ENCODE peak calls at places on chromosomes 4 and X, in five cellular contexts. One of them, this sample, is unnamed.

GRCh38 chr4:1520145-1520661 is 114.0 kb upstream of the NKX1-1 start:
- DNase-seq in neuronal stem cell: no peak
- DNase-seq in IMR-90: no peak
- DNase-seq in H1: no peak
- DNase-seq in mesenchymal stem cell: no peak
- DNase-seq in this sample: no peak

GRCh38 chrX:71103110-71103983 is 3.2 kb downstream of the CXorf65 start:
- DNase-seq in neuronal stem cell: no peak
- DNase-seq in IMR-90: no peak
- DNase-seq in H1: peak
- DNase-seq in mesenchymal stem cell: no peak
- DNase-seq in this sample: peak

GRCh38 chr4:5366421-5366820 is 315.1 kb downstream of the STK32B start:
- DNase-seq in neuronal stem cell: no peak
- DNase-seq in IMR-90: peak
- DNase-seq in H1: no peak
- DNase-seq in mesenchymal stem cell: peak
- DNase-seq in this sample: no peak

GRCh38 chr4:158826057-158826456 is 57.2 kb downstream of the FNIP2 start:
- DNase-seq in neuronal stem cell: no peak
- DNase-seq in IMR-90: peak
- DNase-seq in H1: no peak
- DNase-seq in mesenchymal stem cell: no peak
- DNase-seq in this sample: no peak

GRCh38 chr4:8836664-8837171 is 34.9 kb downstream of the HMX1 start:
- DNase-seq in neuronal stem cell: no peak
- DNase-seq in IMR-90: no peak
- DNase-seq in H1: no peak
- DNase-seq in mesenchymal stem cell: no peak
- DNase-seq in this sample: no peak

GRCh38 chrX:39532761-39533160 is 565.0 kb downstream of the BCOR start:
- DNase-seq in neuronal stem cell: no peak
- DNase-seq in IMR-90: no peak
- DNase-seq in H1: no peak
- DNase-seq in mesenchymal stem cell: no peak
- DNase-seq in this sample: no peak

GRCh38 chrX:45774961-45775360 is 574.3 kb upstream of the DIPK2B start:
- DNase-seq in neuronal stem cell: no peak
- DNase-seq in IMR-90: peak
- DNase-seq in H1: no peak
- DNase-seq in mesenchymal stem cell: no peak
- DNase-seq in this sample: no peak

GRCh38 chrX:34365482-34365881 is 233.4 kb upstream of the FAM47A start:
- DNase-seq in neuronal stem cell: peak
- DNase-seq in IMR-90: peak
- DNase-seq in H1: no peak
- DNase-seq in mesenchymal stem cell: peak
- DNase-seq in this sample: no peak

GRCh38 chrX:139538907-139539593 is 8.5 kb downstream of the F9 start:
- DNase-seq in neuronal stem cell: no peak
- DNase-seq in IMR-90: no peak
- DNase-seq in H1: no peak
- DNase-seq in mesenchymal stem cell: no peak
- DNase-seq in this sample: no peak

GRCh38 chr4:1058198-1058996 is 47.0 kb downstream of the FGFRL1 start:
- DNase-seq in neuronal stem cell: no peak
- DNase-seq in IMR-90: no peak
- DNase-seq in H1: no peak
- DNase-seq in mesenchymal stem cell: no peak
- DNase-seq in this sample: peak

GRCh38 chr4:114601304-114602052 is 2.9 kb downstream of the UGT8 start:
- DNase-seq in neuronal stem cell: no peak
- DNase-seq in IMR-90: no peak
- DNase-seq in H1: no peak
- DNase-seq in mesenchymal stem cell: no peak
- DNase-seq in this sample: no peak

GRCh38 chr4:14064969-14065368 is 437.4 kb upstream of the BOD1L1 start:
- DNase-seq in neuronal stem cell: no peak
- DNase-seq in IMR-90: no peak
- DNase-seq in H1: no peak
- DNase-seq in mesenchymal stem cell: no peak
- DNase-seq in this sample: no peak

GRCh38 chr4:171813195-171813955 is at the start of gene GALNTL6:
- DNase-seq in neuronal stem cell: peak
- DNase-seq in IMR-90: no peak
- DNase-seq in H1: no peak
- DNase-seq in mesenchymal stem cell: peak
- DNase-seq in this sample: peak

GRCh38 chrX:30635630-30636029 is 17.6 kb upstream of the GK start:
- DNase-seq in neuronal stem cell: no peak
- DNase-seq in IMR-90: peak
- DNase-seq in H1: no peak
- DNase-seq in mesenchymal stem cell: no peak
- DNase-seq in this sample: no peak
- H3K4me2 ChIP-seq in neuronal stem cell: no peak
- H3K4me2 ChIP-seq in IMR-90: no peak
- H3K4me2 ChIP-seq in H1: no peak
- H3K4me2 ChIP-seq in mesenchymal stem cell: no peak
- H3K4me2 ChIP-seq in this sample: no peak

DNA sequence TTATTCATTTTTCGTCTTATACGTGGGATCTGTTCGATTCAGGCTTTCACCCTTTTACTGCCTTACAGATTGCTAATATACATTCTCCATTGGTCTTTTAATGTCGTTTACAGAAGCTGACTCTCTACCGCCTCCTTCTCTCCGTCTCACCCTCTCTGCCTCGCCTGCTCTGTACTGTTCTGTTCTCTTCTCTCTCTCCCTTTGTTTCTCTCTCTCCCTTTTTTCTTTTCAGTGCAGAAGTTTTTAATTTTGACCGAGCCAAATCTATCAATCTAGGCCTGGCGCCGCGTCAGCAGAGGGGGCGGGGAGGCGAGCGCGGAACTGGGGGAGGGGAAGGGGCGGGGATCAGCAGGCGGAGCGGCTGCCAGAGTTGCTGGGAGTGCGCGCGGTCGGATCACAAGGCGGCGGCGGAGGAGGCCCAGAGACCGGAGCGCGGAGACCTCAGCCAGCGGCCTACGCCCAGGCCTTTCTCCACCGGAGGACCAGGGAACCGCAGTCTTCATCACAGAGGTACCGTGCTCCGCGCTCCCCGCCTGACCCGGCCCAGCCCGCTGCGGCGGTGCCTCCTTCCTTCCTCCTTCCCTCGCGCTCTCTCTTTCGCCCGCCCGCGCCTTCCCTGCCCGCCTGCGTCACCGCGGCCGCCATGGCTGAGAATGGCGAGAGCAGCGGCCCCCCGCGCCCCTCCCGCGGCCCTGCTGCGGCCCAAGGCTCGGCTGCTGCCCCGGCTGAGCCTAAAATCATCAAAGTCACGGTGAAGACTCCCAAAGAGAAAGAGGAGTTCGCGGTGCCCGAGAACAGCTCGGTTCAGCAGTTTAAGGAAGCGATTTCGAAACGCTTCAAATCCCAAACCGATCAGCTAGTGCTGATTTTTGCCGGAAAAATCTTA is at the start of gene UBQLN2:
- DNase-seq in neuronal stem cell: peak
- DNase-seq in IMR-90: peak
- DNase-seq in H1: no peak
- DNase-seq in mesenchymal stem cell: peak
- DNase-seq in this sample: peak
- H3K14ac ChIP-seq in neuronal stem cell: peak
- H3K14ac ChIP-seq in IMR-90: peak
- H3K14ac ChIP-seq in H1: no peak
- H3K14ac ChIP-seq in mesenchymal stem cell: no peak
- H3K14ac ChIP-seq in this sample: peak

GRCh38 chrX:155612312-155613224 is at the start of gene TMLHE:
- DNase-seq in neuronal stem cell: peak
- DNase-seq in IMR-90: peak
- DNase-seq in H1: no peak
- DNase-seq in mesenchymal stem cell: peak
- DNase-seq in this sample: peak
- H2BK5ac ChIP-seq in neuronal stem cell: no peak
- H2BK5ac ChIP-seq in IMR-90: peak
- H2BK5ac ChIP-seq in H1: peak
- H2BK5ac ChIP-seq in mesenchymal stem cell: no peak
- H2BK5ac ChIP-seq in this sample: no peak

DNA sequence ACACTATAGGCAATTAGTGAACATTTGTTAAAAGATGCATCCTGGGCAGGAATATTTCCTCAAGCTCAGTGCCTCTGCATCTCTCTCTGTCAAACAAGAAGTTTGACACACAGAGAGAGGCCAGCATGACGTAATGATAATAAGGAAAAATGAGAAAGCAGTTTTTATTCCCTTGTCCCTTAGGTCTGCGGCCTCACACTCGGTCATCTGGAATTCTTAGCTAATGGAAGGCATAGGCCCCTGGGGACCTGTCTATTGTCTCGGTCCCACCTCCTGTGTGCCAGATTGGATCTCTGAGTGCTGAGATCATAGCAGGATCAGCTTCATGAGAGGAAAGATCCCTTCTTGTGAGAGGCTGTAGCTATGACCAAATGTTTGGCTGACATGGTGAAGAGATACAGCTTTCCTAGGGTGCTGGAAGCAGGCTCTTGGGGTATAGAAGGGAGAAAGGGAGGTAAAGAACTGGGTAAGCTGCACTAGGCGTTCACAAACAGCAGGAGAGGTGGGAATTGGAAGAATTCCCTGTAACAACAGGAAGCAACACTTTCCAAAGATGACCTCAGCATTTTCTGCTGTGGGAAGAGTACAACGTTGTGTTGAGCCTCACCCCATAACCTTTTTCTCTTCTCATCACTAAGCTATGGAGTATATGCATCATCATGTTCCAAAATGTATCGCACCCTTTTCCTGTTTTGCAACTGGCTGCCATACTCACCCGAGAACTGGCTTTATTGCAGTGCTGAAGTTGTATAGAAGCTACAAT is 20.2 kb downstream of the TMEM31 start:
- DNase-seq in neuronal stem cell: no peak
- DNase-seq in IMR-90: peak
- DNase-seq in H1: no peak
- DNase-seq in mesenchymal stem cell: peak
- DNase-seq in this sample: no peak
- H3K4me2 ChIP-seq in neuronal stem cell: no peak
- H3K4me2 ChIP-seq in IMR-90: peak
- H3K4me2 ChIP-seq in H1: peak
- H3K4me2 ChIP-seq in mesenchymal stem cell: no peak
- H3K4me2 ChIP-seq in this sample: no peak

GRCh38 chr4:124019749-124020549 is 623.4 kb downstream of the SPRY1 start:
- DNase-seq in neuronal stem cell: no peak
- DNase-seq in IMR-90: no peak
- DNase-seq in H1: no peak
- DNase-seq in mesenchymal stem cell: peak
- DNase-seq in this sample: no peak
- H3K14ac ChIP-seq in neuronal stem cell: no peak
- H3K14ac ChIP-seq in IMR-90: peak
- H3K14ac ChIP-seq in H1: no peak
- H3K14ac ChIP-seq in mesenchymal stem cell: no peak
- H3K14ac ChIP-seq in this sample: no peak

DNA sequence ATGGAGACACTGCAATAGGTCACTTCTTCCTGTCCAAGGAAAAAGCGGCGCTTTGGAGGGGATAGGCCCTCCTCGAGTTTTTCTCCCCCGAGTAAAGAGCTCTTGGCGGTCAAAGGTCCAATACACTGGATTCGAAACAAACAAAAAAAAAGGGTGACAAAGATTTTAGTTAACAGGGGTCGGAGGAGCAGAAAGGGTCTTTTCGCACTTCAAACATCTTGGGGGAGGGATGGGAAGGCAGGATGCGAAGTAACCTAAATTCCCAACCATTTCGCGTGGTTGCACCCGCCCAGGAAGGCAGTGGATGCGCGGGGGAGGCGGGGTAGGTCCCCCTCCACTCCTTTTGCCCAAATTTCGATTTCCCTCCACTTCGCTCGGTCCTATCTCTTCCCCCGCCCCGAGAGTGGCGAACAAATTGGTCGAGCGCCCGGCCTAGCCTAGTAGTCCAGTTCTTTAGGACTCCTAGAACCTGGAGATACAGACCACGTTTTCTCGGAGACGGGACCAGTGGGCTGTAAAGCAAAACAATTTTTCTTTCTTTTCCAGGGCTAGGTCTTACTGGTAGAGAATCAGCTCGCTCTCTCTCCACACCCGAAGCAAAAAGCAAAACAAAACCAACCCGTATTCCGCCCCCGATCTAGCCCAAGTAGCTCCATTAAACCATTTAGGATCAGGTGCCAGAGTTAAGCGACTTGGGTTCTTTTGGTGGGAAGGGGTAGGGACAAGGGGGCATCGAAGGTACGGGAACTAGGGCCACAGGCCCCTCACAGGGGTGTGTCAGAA is 2.0 kb upstream of the STAG2 start:
- DNase-seq in neuronal stem cell: peak
- DNase-seq in IMR-90: no peak
- DNase-seq in H1: no peak
- DNase-seq in mesenchymal stem cell: peak
- DNase-seq in this sample: no peak
- H2BK5ac ChIP-seq in neuronal stem cell: peak
- H2BK5ac ChIP-seq in IMR-90: peak
- H2BK5ac ChIP-seq in H1: peak
- H2BK5ac ChIP-seq in mesenchymal stem cell: no peak
- H2BK5ac ChIP-seq in this sample: no peak

GRCh38 chr4:57063518-57063917 is 46.7 kb downstream of the IGFBP7 start:
- DNase-seq in neuronal stem cell: no peak
- DNase-seq in IMR-90: no peak
- DNase-seq in H1: no peak
- DNase-seq in mesenchymal stem cell: no peak
- DNase-seq in this sample: no peak

GRCh38 chr4:57068237-57068981 is 41.8 kb downstream of the IGFBP7 start:
- DNase-seq in neuronal stem cell: no peak
- DNase-seq in IMR-90: no peak
- DNase-seq in H1: no peak
- DNase-seq in mesenchymal stem cell: no peak
- DNase-seq in this sample: no peak

GRCh38 chr4:57064120-57064519 is 46.1 kb downstream of the IGFBP7 start:
- DNase-seq in neuronal stem cell: no peak
- DNase-seq in IMR-90: no peak
- DNase-seq in H1: no peak
- DNase-seq in mesenchymal stem cell: no peak
- DNase-seq in this sample: no peak

GRCh38 chr4:57065730-57066482 is 44.3 kb downstream of the IGFBP7 start:
- DNase-seq in neuronal stem cell: no peak
- DNase-seq in IMR-90: peak
- DNase-seq in H1: no peak
- DNase-seq in mesenchymal stem cell: peak
- DNase-seq in this sample: no peak

GRCh38 chr4:57064811-57065711 is 45.1 kb downstream of the IGFBP7 start:
- DNase-seq in neuronal stem cell: no peak
- DNase-seq in IMR-90: peak
- DNase-seq in H1: no peak
- DNase-seq in mesenchymal stem cell: peak
- DNase-seq in this sample: no peak
- H3K4me2 ChIP-seq in neuronal stem cell: no peak
- H3K4me2 ChIP-seq in IMR-90: peak
- H3K4me2 ChIP-seq in H1: no peak
- H3K4me2 ChIP-seq in mesenchymal stem cell: peak
- H3K4me2 ChIP-seq in this sample: no peak

DNA sequence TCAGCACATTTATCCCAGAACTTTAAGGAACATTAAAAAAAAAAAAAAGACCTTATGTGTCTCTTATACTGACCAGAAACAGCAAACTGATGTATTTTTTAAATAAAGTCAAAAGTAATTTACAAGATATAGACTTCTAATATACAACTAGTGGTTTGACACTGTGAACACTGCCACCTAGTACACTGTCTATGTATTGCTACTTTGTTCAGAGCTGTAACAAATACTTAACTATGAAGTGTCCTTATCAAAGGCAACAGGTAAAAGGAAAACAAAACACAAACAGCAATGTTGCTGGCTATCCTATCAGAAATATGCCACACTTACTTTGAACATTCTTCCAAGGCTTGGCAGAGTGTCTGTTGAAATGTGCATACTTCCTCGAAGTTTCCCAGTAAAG is 60.4 kb downstream of the CD40LG start:
- DNase-seq in neuronal stem cell: no peak
- DNase-seq in IMR-90: peak
- DNase-seq in H1: no peak
- DNase-seq in mesenchymal stem cell: peak
- DNase-seq in this sample: no peak
- H3K14ac ChIP-seq in neuronal stem cell: no peak
- H3K14ac ChIP-seq in IMR-90: no peak
- H3K14ac ChIP-seq in H1: no peak
- H3K14ac ChIP-seq in mesenchymal stem cell: no peak
- H3K14ac ChIP-seq in this sample: no peak